ENCODE peak calls at places on chromosomes 12 and 14, in six cellular contexts. I is neuronal stem cell, H is mucosa of descending colon, Q is left ventricle myocardium inferior, M is GM23248, O is RWPE2. L is an unnamed sample. For H3K4me1, the result is how much of the 10 kb centered on the place peaks cover.

GRCh38 chr12:13799574-13799973 is 181.8 kb downstream of the GRIN2B start:
- DNase-seq in I (peak), H (no peak), Q (no peak), M (no peak), O (no peak), L (no peak)

GRCh38 chr12:52367876-52368275 is 595 bp upstream of the KRT85 start:
- DNase-seq in I (no peak), H (no peak), Q (no peak), M (no peak), O (no peak), L (no peak)

GRCh38 chr12:24078318-24078765 is 128.9 kb upstream of the SOX5 start:
- DNase-seq in I (no peak), H (no peak), Q (no peak), M (no peak), O (no peak), L (no peak)

GRCh38 chr12:42705863-42706262 is 116.3 kb upstream of the PRICKLE1 start:
- DNase-seq in I (peak), H (peak), Q (peak), M (peak), O (peak), L (no peak)

GRCh38 chr14:93044601-93045000 is 71.1 kb downstream of the ITPK1 start:
- DNase-seq in I (no peak), H (peak), Q (no peak), M (no peak), O (no peak), L (no peak)

GRCh38 chr12:89782807-89783206 is 74.2 kb upstream of the ATP2B1 start:
- DNase-seq in I (no peak), H (no peak), Q (no peak), M (peak), O (no peak), L (no peak)

GRCh38 chr12:63445266-63445665 is 223.0 kb downstream of the DPY19L2 start:
- DNase-seq in I (no peak), H (no peak), Q (no peak), M (no peak), O (no peak), L (no peak)

GRCh38 chr14:60488175-60488574 is 2.3 kb upstream of the C14orf39 start:
- DNase-seq in I (no peak), H (no peak), Q (no peak), M (no peak), O (no peak), L (no peak)

GRCh38 chr12:101018540-101018939 is 191.5 kb downstream of the SLC5A8 start:
- DNase-seq in I (no peak), H (no peak), Q (no peak), M (peak), O (peak), L (no peak)

GRCh38 chr12:68342966-68343365 is 10.8 kb upstream of the MDM1 start:
- DNase-seq in I (no peak), H (no peak), Q (no peak), M (no peak), O (no peak), L (no peak)

GRCh38 chr14:56217380-56218045 is 99.3 kb downstream of the PELI2 start:
- DNase-seq in I (no peak), H (no peak), Q (no peak), M (no peak), O (no peak), L (no peak)

GRCh38 chr12:75814856-75815754 is 216.5 kb downstream of the PHLDA1 start:
- DNase-seq in I (no peak), H (peak), Q (no peak), M (peak), O (no peak), L (peak)

GRCh38 chr12:123085046-123085445 is 65.8 kb downstream of the PITPNM2 start:
- DNase-seq in I (no peak), H (no peak), Q (no peak), M (no peak), O (no peak), L (no peak)

GRCh38 chr12:123089125-123089524 is 61.8 kb downstream of the PITPNM2 start:
- DNase-seq in I (no peak), H (no peak), Q (no peak), M (no peak), O (no peak), L (no peak)

GRCh38 chr12:123078531-123079123 is 72.3 kb downstream of the PITPNM2 start:
- DNase-seq in I (no peak), H (no peak), Q (no peak), M (no peak), O (no peak), L (no peak)

GRCh38 chr12:123085730-123086487 is 65.0 kb downstream of the PITPNM2 start:
- DNase-seq in I (no peak), H (no peak), Q (peak), M (peak), O (peak), L (no peak)

GRCh38 chr12:123083661-123084571 is 67.0 kb downstream of the PITPNM2 start:
- DNase-seq in I (no peak), H (no peak), Q (no peak), M (no peak), O (no peak), L (no peak)
- H3K4me1 ChIP-seq in I (under half), H (under half), Q (half or more), M (under half), O (under half), L (under half)

DNA sequence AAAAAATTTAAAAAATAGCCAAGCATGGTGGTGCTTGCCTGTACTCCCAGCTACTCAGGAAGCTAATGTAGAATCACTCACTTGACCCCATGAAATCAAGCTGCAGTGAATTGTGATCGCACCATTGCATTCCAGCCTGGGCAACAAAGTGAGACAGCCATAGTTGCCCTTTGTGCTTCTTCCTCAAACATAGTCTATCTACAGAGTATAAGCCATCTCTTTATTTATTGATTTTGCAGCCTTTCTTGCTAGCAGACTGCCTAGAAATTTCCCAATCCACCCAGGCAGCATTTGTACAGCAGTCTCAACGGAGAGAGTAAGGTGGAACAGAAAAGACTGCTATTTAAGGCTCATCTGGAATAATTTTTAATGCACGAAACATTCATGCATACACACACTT is 68.8 kb downstream of the IPO8 start:
- DNase-seq in I (no peak), H (no peak), Q (no peak), M (no peak), O (no peak), L (no peak)
- H3K4me3 ChIP-seq in I (no peak), H (no peak), Q (no peak), M (no peak), O (no peak), L (no peak)

DNA sequence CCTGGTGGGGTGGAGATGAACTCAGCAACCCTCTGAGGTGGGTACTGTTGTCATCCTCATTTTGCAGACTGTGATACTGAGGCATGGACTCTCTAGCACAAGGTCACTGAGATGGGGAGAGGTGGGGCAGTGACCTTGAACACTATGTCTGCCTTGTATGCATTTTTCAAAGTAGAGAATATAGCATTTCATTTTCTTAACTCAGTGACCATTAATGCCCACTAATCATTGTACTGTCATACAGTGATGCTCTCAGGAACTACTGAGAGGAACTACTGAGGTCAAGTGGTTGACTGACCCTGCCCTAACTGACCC is 2.1 kb downstream of the L3HYPDH start:
- DNase-seq in I (no peak), H (no peak), Q (no peak), M (no peak), O (no peak), L (no peak)
- H3K4me1 ChIP-seq in I (under half), H (under half), Q (half or more), M (under half), O (under half), L (half or more)

DNA sequence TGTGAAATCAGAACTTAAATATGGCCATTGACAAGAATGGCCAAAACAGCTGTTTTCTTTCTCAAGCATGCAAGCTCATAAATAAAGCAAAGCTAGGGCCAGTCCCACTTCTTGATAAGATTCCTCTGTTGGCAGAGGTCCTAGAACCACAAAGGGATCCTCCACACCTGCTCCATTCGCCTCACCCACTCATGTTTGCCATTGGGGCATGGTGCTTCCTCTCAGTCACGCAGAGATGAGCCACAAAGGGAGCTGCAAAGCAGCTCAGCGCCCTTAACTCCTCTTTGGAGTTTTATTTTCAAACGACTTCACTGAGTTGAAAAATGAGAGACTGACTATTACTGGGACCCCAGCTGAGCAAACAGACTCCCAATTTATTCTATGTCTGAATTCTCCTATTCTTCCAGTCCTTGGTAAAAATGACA is 16.6 kb downstream of the MANSC1 start:
- DNase-seq in I (no peak), H (peak), Q (no peak), M (no peak), O (no peak), L (no peak)
- H3K4me3 ChIP-seq in I (no peak), H (no peak), Q (no peak), M (no peak), O (no peak), L (no peak)

L was measured in CD4-positive, alpha-beta memory T cell.